ENCODE peak calls at places on chromosome 17, in four cellular contexts. J is cardiac muscle cell, F is colonic mucosa, U is cardiac fibroblast. E is an unnamed sample.

GRCh38 chr17:14359251-14359939 is 58.5 kb downstream of the HS3ST3B1 start:
- DNase-seq in J (no peak), F (no peak), U (no peak), E (no peak)

GRCh38 chr17:40326014-40326831 is 17.2 kb downstream of the RARA start:
- DNase-seq in J (no peak), F (no peak), U (no peak), E (no peak)

GRCh38 chr17:78883090-78883532 is 19.9 kb downstream of the CEP295NL start:
- DNase-seq in J (no peak), F (peak; percentile 52), U (peak; percentile 91), E (peak; percentile 89)

GRCh38 chr17:57331423-57331822 is 75.1 kb downstream of the MSI2 start:
- DNase-seq in J (no peak), F (no peak), U (no peak), E (no peak)

GRCh38 chr17:4555863-4556646 is 871 bp upstream of the MYBBP1A start:
- DNase-seq in J (no peak), F (no peak), U (no peak), E (no peak)

GRCh38 chr17:1420163-1420562 is 20.1 kb upstream of the YWHAE start:
- DNase-seq in J (no peak), F (no peak), U (no peak), E (no peak)

GRCh38 chr17:19000531-19001011 is 4.0 kb downstream of the FAM83G start:
- DNase-seq in J (no peak), F (no peak), U (peak; percentile 77), E (no peak)

GRCh38 chr17:78559749-78560368 is 17.3 kb downstream of the DNAH17 start:
- DNase-seq in J (no peak), F (no peak), U (no peak), E (no peak)

GRCh38 chr17:80291691-80292487 is 31.2 kb downstream of the RNF213 start:
- DNase-seq in J (no peak), F (no peak), U (no peak), E (no peak)

GRCh38 chr17:80294210-80294609 is 33.6 kb downstream of the RNF213 start:
- DNase-seq in J (no peak), F (peak; percentile 34), U (no peak), E (no peak)

GRCh38 chr17:80291260-80291659 is 30.6 kb downstream of the RNF213 start:
- DNase-seq in J (no peak), F (no peak), U (no peak), E (no peak)

GRCh38 chr17:80294653-80295052 is 34.0 kb downstream of the RNF213 start:
- DNase-seq in J (no peak), F (no peak), U (no peak), E (no peak)

GRCh38 chr17:80292557-80292956 is 31.9 kb downstream of the RNF213 start:
- DNase-seq in J (no peak), F (no peak), U (no peak), E (no peak)
- TF ChIP-seq CTCF in J (no peak), F (no peak), U (no peak), E (no peak)

DNA sequence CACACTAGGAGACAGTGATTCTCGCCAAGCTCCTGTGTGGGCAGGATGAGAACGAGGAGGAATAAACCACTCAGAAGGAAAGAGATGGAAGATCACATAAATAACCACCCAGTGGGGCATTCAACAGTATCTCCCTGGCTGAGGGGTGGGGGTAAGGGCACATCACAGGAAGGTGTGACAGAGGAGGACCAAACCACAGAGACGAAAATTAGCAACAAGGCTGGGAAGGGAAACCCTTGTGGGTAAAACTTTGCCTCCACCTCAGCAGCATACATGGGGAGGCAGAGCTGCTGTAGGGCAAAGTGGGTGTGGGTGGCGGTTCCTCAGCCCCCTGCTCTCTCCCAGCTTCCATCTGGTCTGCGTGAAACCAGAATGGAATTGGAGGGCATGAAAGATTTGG is 26.3 kb upstream of the CCL1 start:
- DNase-seq in J (no peak), F (no peak), U (no peak), E (no peak)
- H3K4me3 ChIP-seq in J (no peak overlapping the region), F (no peak overlapping the region), U (no peak overlapping the region), E (no peak overlapping the region)

DNA sequence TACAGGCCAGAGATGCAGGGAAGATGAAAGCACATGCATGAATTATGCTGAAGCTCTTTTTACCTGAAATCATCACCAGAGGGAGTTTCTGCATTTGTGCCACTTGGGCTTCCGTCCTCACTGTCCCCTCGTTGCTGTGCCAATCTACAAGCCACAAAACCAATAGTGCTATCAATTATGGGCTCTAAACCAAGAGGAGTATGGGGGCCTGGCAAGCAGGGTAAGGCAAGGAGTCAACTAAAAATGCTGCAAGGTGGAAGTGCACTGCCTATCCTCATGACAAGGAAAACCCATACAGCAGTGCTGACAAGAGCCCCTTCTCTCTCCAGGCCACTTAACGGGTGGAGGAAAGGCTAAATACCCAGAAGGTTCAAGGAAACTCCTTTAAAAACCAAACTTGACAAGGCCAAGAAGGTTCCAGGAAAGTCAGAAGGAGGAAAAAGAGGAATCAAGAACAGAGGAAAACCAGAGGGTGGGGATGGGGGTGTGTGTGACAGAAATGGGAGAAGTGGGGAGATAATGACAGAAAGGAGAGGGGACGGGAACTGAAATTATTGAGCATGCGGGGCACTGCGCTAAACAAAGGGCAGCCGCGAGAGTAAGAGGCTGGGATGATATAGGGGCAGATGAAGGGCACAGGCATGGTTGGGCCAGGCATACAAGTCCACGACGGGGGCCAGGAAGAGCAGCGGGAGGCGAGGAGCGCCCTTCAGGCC is 674 bp downstream of the C17orf75 start:
- DNase-seq in J (peak; percentile 11), F (peak; percentile 36), U (peak; percentile 36), E (peak; percentile 28)
- TF ChIP-seq CTCF in J (no peak), F (no peak), U (no peak), E (peak; percentile 25)

GRCh38 chr17:68596411-68596945 is 4.7 kb downstream of the FAM20A start:
- DNase-seq in J (no peak), F (no peak), U (no peak), E (no peak)
- H3K4me3 ChIP-seq in J (no peak overlapping the region), F (no peak overlapping the region), U (no peak overlapping the region), E (no peak overlapping the region)

GRCh38 chr17:74956093-74956492 is 16.5 kb downstream of the HID1 start:
- DNase-seq in J (no peak), F (no peak), U (no peak), E (no peak)

GRCh38 chr17:74954665-74955421 is 17.7 kb downstream of the HID1 start:
- DNase-seq in J (no peak), F (no peak), U (no peak), E (no peak)

GRCh38 chr17:74960739-74961342 is 11.7 kb downstream of the HID1 start:
- DNase-seq in J (peak; percentile 73), F (peak; percentile 73), U (peak; percentile 48), E (peak; percentile 15)

GRCh38 chr17:74959826-74960738 is 12.5 kb downstream of the HID1 start:
- DNase-seq in J (no peak), F (no peak), U (peak; percentile 19), E (peak; percentile 35)

GRCh38 chr17:74957935-74958549 is 14.5 kb downstream of the HID1 start:
- DNase-seq in J (peak; percentile 78), F (peak; percentile 81), U (peak; percentile 57), E (peak; percentile 41)
- TF ChIP-seq CTCF in J (peak; percentile 95), F (peak; percentile 97), U (peak; percentile 96), E (peak; percentile 80)

GRCh38 chr17:17809527-17810373 is 27.0 kb downstream of the SREBF1 start:
- DNase-seq in J (peak; percentile 79), F (no peak), U (no peak), E (peak; percentile 64)
- H3K4me3 ChIP-seq in J (peak overlapping the region; percentile 3), F (no peak overlapping the region), U (no peak overlapping the region), E (no peak overlapping the region)

GRCh38 chr17:45234641-45235040 is 13.0 kb downstream of the FMNL1 start:
- DNase-seq in J (peak; percentile 55), F (no peak), U (no peak), E (no peak)
- TF ChIP-seq CTCF in J (peak; percentile 23), F (no peak), U (peak; percentile 16), E (no peak)

DNA sequence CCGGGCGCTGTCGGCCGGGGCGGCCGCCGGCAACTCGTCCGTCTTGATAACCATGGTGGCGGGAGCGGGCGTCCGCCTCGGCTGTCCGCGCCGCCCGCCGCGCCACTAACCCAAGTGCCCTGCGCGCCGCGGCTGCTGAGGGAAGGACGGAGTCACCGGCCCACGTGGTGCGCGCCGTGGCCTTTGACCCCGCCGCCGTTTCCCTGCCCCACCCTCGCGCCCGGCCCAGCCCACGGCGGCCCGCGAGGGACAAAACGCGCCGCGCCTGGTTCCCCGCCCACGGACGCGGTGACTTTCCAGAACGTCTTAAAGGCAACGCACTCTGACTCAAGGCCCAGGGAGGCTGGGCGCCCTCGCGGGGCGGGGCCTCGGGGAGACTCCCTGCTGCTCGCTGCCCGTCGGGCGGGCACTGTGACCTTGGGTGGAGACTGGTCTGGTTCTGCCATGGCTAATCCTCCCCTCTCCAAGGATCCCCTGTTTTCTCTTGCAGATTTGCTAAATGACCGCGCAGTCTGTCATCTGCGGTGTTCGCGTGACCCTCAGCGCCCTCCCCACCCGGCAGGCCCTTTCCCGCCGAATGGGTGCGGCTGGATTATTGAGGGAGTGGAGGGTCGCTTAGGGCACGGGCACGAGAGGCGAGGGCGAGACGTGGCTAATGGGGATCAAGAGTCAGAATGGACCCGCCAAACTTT is at the start of gene CLUH:
- DNase-seq in J (peak; percentile 96), F (peak; percentile 98), U (peak; percentile 98), E (peak; percentile 97)
- H3K4me3 ChIP-seq in J (peak within 1 kb of the TSS; percentile 69), F (peak within 1 kb of the TSS; percentile 87), U (peak within 1 kb of the TSS; percentile 73), E (peak within 1 kb of the TSS; percentile 82)

GRCh38 chr17:61313515-61314326 is 85.9 kb upstream of the TBX2 start:
- DNase-seq in J (no peak), F (no peak), U (no peak), E (no peak)

GRCh38 chr17:61317779-61318178 is 81.9 kb upstream of the TBX2 start:
- DNase-seq in J (no peak), F (no peak), U (no peak), E (no peak)

GRCh38 chr17:61312406-61313295 is 87.0 kb upstream of the TBX2 start:
- DNase-seq in J (peak; percentile 42), F (no peak), U (no peak), E (peak; percentile 63)

GRCh38 chr17:61316633-61317032 is 83.0 kb upstream of the TBX2 start:
- DNase-seq in J (no peak), F (no peak), U (no peak), E (no peak)

GRCh38 chr17:61314368-61315078 is 85.1 kb upstream of the TBX2 start:
- DNase-seq in J (peak; percentile 43), F (no peak), U (peak; percentile 65), E (peak; percentile 87)
- TF ChIP-seq CTCF in J (peak; percentile 37), F (no peak), U (peak; percentile 31), E (peak; percentile 40)

GRCh38 chr17:44826123-44826790 is 3.8 kb downstream of the GJC1 start:
- DNase-seq in J (no peak), F (no peak), U (peak; percentile 71), E (no peak)

GRCh38 chr17:44820631-44821196 is 9.4 kb downstream of the GJC1 start:
- DNase-seq in J (no peak), F (no peak), U (peak; percentile 92), E (peak; percentile 91)
- H3K4me3 ChIP-seq in J (no peak overlapping the region), F (no peak overlapping the region), U (no peak overlapping the region), E (peak overlapping the region; percentile 7)